ENCODE peak calls at places on chromosomes 3 and 15, in nine cellular contexts. One of them, this sample, is unnamed.

GRCh38 chr3:58323795-58324674 is 8.7 kb upstream of the PXK start:
- DNase-seq in B cell: no peak
- DNase-seq in pancreas: no peak
- DNase-seq in HL-60: no peak
- DNase-seq in Panc1: no peak
- DNase-seq in fibroblast of pulmonary artery: no peak
- DNase-seq in A549: no peak
- DNase-seq in progenitor cell of endocrine pancreas: no peak
- DNase-seq in WTC11: no peak
- DNase-seq in this sample: no peak

GRCh38 chr15:92801412-92801773 is 98.7 kb upstream of the CHD2 start:
- DNase-seq in A549: peak; percentile 87
- DNase-seq in WTC11: no peak
- DNase-seq in Panc1: no peak
- DNase-seq in fibroblast of pulmonary artery: peak; percentile 96
- DNase-seq in progenitor cell of endocrine pancreas: no peak
- DNase-seq in B cell: no peak
- DNase-seq in pancreas: no peak
- DNase-seq in HL-60: no peak
- DNase-seq in this sample: no peak

GRCh38 chr3:62679988-62680387 is 195.2 kb downstream of the CADPS start:
- DNase-seq in A549: no peak
- DNase-seq in progenitor cell of endocrine pancreas: no peak
- DNase-seq in Panc1: no peak
- DNase-seq in fibroblast of pulmonary artery: no peak
- DNase-seq in pancreas: no peak
- DNase-seq in B cell: no peak
- DNase-seq in HL-60: no peak
- DNase-seq in WTC11: no peak
- DNase-seq in this sample: no peak

GRCh38 chr15:44101944-44102343 is 93.1 kb downstream of the FRMD5 start:
- DNase-seq in WTC11: no peak
- DNase-seq in fibroblast of pulmonary artery: peak; percentile 66
- DNase-seq in B cell: no peak
- DNase-seq in Panc1: no peak
- DNase-seq in A549: peak; percentile 8
- DNase-seq in HL-60: no peak
- DNase-seq in pancreas: no peak
- DNase-seq in progenitor cell of endocrine pancreas: no peak
- DNase-seq in this sample: no peak

GRCh38 chr3:126656376-126657134 is 1.6 kb upstream of the TXNRD3 start:
- DNase-seq in progenitor cell of endocrine pancreas: no peak
- DNase-seq in B cell: no peak
- DNase-seq in HL-60: no peak
- DNase-seq in pancreas: no peak
- DNase-seq in Panc1: no peak
- DNase-seq in A549: no peak
- DNase-seq in WTC11: no peak
- DNase-seq in fibroblast of pulmonary artery: no peak
- DNase-seq in this sample: no peak

GRCh38 chr15:75640483-75641175 is 605 bp upstream of the IMP3 start:
- DNase-seq in progenitor cell of endocrine pancreas: no peak
- DNase-seq in B cell: peak; percentile 46
- DNase-seq in WTC11: peak; percentile 68
- DNase-seq in Panc1: peak; percentile 76
- DNase-seq in A549: peak; percentile 85
- DNase-seq in fibroblast of pulmonary artery: peak; percentile 66
- DNase-seq in HL-60: no peak
- DNase-seq in pancreas: no peak
- DNase-seq in this sample: peak; percentile 68

GRCh38 chr3:54157860-54158259 is 35.5 kb downstream of the CACNA2D3 start:
- DNase-seq in progenitor cell of endocrine pancreas: no peak
- DNase-seq in pancreas: no peak
- DNase-seq in HL-60: no peak
- DNase-seq in fibroblast of pulmonary artery: no peak
- DNase-seq in A549: no peak
- DNase-seq in Panc1: no peak
- DNase-seq in B cell: no peak
- DNase-seq in WTC11: no peak
- DNase-seq in this sample: no peak

GRCh38 chr3:100087203-100087602 is 27.1 kb downstream of the FILIP1L start:
- DNase-seq in progenitor cell of endocrine pancreas: no peak
- DNase-seq in WTC11: no peak
- DNase-seq in B cell: no peak
- DNase-seq in pancreas: no peak
- DNase-seq in fibroblast of pulmonary artery: peak; percentile 60
- DNase-seq in A549: no peak
- DNase-seq in HL-60: no peak
- DNase-seq in Panc1: no peak
- DNase-seq in this sample: peak; percentile 10

GRCh38 chr3:89043406-89043947 is 63.9 kb upstream of the EPHA3 start:
- DNase-seq in progenitor cell of endocrine pancreas: no peak
- DNase-seq in B cell: no peak
- DNase-seq in Panc1: no peak
- DNase-seq in pancreas: no peak
- DNase-seq in WTC11: no peak
- DNase-seq in A549: no peak
- DNase-seq in fibroblast of pulmonary artery: no peak
- DNase-seq in HL-60: no peak
- DNase-seq in this sample: no peak

GRCh38 chr3:14646150-14646573 is 5.4 kb upstream of the CCDC174 start:
- DNase-seq in WTC11: no peak
- DNase-seq in HL-60: no peak
- DNase-seq in Panc1: no peak
- DNase-seq in pancreas: no peak
- DNase-seq in fibroblast of pulmonary artery: no peak
- DNase-seq in B cell: no peak
- DNase-seq in progenitor cell of endocrine pancreas: no peak
- DNase-seq in A549: no peak
- DNase-seq in this sample: no peak

GRCh38 chr3:47578119-47578630 is 490 bp downstream of the CSPG5 start:
- DNase-seq in fibroblast of pulmonary artery: no peak
- DNase-seq in HL-60: no peak
- DNase-seq in Panc1: no peak
- DNase-seq in progenitor cell of endocrine pancreas: peak; percentile 17
- DNase-seq in pancreas: peak; percentile 72
- DNase-seq in B cell: peak; percentile 59
- DNase-seq in WTC11: peak; percentile 42
- DNase-seq in A549: no peak
- DNase-seq in this sample: peak; percentile 92

GRCh38 chr15:62052714-62053113 is 7.5 kb downstream of the VPS13C start:
- DNase-seq in fibroblast of pulmonary artery: no peak
- DNase-seq in A549: no peak
- DNase-seq in B cell: no peak
- DNase-seq in progenitor cell of endocrine pancreas: no peak
- DNase-seq in Panc1: no peak
- DNase-seq in WTC11: no peak
- DNase-seq in pancreas: no peak
- DNase-seq in HL-60: no peak
- DNase-seq in this sample: no peak

GRCh38 chr3:175325440-175325839 is 466.3 kb downstream of the NAALADL2 start:
- DNase-seq in Panc1: no peak
- DNase-seq in WTC11: no peak
- DNase-seq in progenitor cell of endocrine pancreas: no peak
- DNase-seq in fibroblast of pulmonary artery: no peak
- DNase-seq in A549: no peak
- DNase-seq in pancreas: no peak
- DNase-seq in B cell: no peak
- DNase-seq in HL-60: no peak
- DNase-seq in this sample: no peak

GRCh38 chr3:42847731-42848130 is 27.9 kb downstream of the CYP8B1 start:
- DNase-seq in WTC11: peak; percentile 14
- DNase-seq in fibroblast of pulmonary artery: no peak
- DNase-seq in B cell: peak; percentile 53
- DNase-seq in pancreas: no peak
- DNase-seq in progenitor cell of endocrine pancreas: no peak
- DNase-seq in Panc1: no peak
- DNase-seq in HL-60: no peak
- DNase-seq in A549: no peak
- DNase-seq in this sample: no peak

GRCh38 chr15:71155534-71155933 is 40.3 kb downstream of the THSD4 start:
- DNase-seq in fibroblast of pulmonary artery: no peak
- DNase-seq in WTC11: no peak
- DNase-seq in Panc1: no peak
- DNase-seq in A549: no peak
- DNase-seq in progenitor cell of endocrine pancreas: no peak
- DNase-seq in B cell: no peak
- DNase-seq in HL-60: no peak
- DNase-seq in pancreas: no peak
- DNase-seq in this sample: no peak

GRCh38 chr3:123419850-123420292 is 29.0 kb downstream of the ADCY5 start:
- DNase-seq in pancreas: peak; percentile 72
- DNase-seq in HL-60: no peak
- DNase-seq in A549: no peak
- DNase-seq in progenitor cell of endocrine pancreas: no peak
- DNase-seq in WTC11: no peak
- DNase-seq in B cell: no peak
- DNase-seq in Panc1: no peak
- DNase-seq in fibroblast of pulmonary artery: no peak
- DNase-seq in this sample: no peak

GRCh38 chr3:115790759-115791158 is 167.4 kb downstream of the GAP43 start:
- DNase-seq in fibroblast of pulmonary artery: peak; percentile 96
- DNase-seq in pancreas: no peak
- DNase-seq in HL-60: no peak
- DNase-seq in A549: peak; percentile 96
- DNase-seq in Panc1: peak; percentile 90
- DNase-seq in progenitor cell of endocrine pancreas: no peak
- DNase-seq in B cell: no peak
- DNase-seq in WTC11: no peak
- DNase-seq in this sample: peak; percentile 41

DNA sequence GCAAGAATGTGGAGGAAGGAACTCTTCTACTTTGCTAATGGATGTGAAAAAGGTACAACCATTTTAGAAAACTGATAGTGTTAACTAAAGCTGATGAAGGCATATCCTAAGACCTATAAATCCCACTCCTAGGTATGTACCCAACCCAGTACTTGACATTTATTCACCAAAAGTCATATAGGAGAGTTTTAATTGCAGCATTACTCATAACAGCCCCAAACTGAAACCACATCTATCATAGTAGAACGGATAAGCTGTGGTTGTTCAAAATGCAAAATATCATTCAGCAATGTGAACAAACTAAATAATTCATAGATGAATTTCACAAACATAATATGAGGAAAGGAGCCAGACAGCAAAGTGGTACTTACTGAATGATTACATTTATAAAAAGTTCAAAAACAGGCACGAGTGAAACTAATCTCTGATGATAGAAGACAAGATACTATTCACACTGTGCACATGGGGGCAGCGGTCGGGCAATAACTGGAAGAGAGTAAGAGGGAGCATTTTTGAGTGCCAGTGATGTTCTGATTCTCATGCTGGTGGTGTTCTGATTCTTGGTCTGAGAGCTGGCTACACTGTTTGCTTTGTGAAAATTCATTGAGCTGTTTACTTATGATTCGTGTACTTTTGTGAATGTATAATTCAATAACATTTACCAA is 34.3 kb downstream of the GOLIM4 start:
- DNase-seq in B cell: no peak
- DNase-seq in fibroblast of pulmonary artery: no peak
- DNase-seq in Panc1: no peak
- DNase-seq in pancreas: no peak
- DNase-seq in WTC11: no peak
- DNase-seq in progenitor cell of endocrine pancreas: no peak
- DNase-seq in A549: no peak
- DNase-seq in HL-60: no peak
- DNase-seq in this sample: peak; percentile 15
- TF ChIP-seq CTCF in B cell: no peak
- TF ChIP-seq CTCF in fibroblast of pulmonary artery: no peak
- TF ChIP-seq CTCF in Panc1: peak; percentile 20
- TF ChIP-seq CTCF in pancreas: no peak
- TF ChIP-seq CTCF in WTC11: no peak
- TF ChIP-seq CTCF in progenitor cell of endocrine pancreas: no peak
- TF ChIP-seq CTCF in A549: no peak
- TF ChIP-seq CTCF in HL-60: no peak
- TF ChIP-seq CTCF in this sample: no peak

GRCh38 chr3:31106204-31106603 is 211.7 kb upstream of the GADL1 start:
- DNase-seq in progenitor cell of endocrine pancreas: no peak
- DNase-seq in A549: no peak
- DNase-seq in Panc1: no peak
- DNase-seq in pancreas: no peak
- DNase-seq in fibroblast of pulmonary artery: peak; percentile 73
- DNase-seq in B cell: no peak
- DNase-seq in WTC11: no peak
- DNase-seq in HL-60: no peak
- DNase-seq in this sample: no peak
- TF ChIP-seq CTCF in progenitor cell of endocrine pancreas: no peak
- TF ChIP-seq CTCF in A549: no peak
- TF ChIP-seq CTCF in Panc1: no peak
- TF ChIP-seq CTCF in pancreas: no peak
- TF ChIP-seq CTCF in fibroblast of pulmonary artery: no peak
- TF ChIP-seq CTCF in B cell: no peak
- TF ChIP-seq CTCF in WTC11: no peak
- TF ChIP-seq CTCF in HL-60: no peak
- TF ChIP-seq CTCF in this sample: no peak

GRCh38 chr3:142447852-142448315 is at the start of gene XRN1:
- DNase-seq in HL-60: peak; percentile 81
- DNase-seq in WTC11: peak; percentile 98
- DNase-seq in fibroblast of pulmonary artery: peak; percentile 97
- DNase-seq in A549: peak; percentile 94
- DNase-seq in Panc1: peak; percentile 62
- DNase-seq in pancreas: peak; percentile 97
- DNase-seq in progenitor cell of endocrine pancreas: peak; percentile 92
- DNase-seq in B cell: peak; percentile 96
- DNase-seq in this sample: peak; percentile 95

GRCh38 chr3:142447308-142447851 is 457 bp downstream of the XRN1 start:
- DNase-seq in pancreas: peak; percentile 67
- DNase-seq in A549: peak; percentile 49
- DNase-seq in progenitor cell of endocrine pancreas: peak; percentile 11
- DNase-seq in Panc1: peak; percentile 8
- DNase-seq in B cell: peak; percentile 50
- DNase-seq in HL-60: peak; percentile 22
- DNase-seq in WTC11: peak; percentile 30
- DNase-seq in fibroblast of pulmonary artery: peak; percentile 51
- DNase-seq in this sample: peak; percentile 52

GRCh38 chr3:142448424-142448823 is 587 bp upstream of the XRN1 start:
- DNase-seq in fibroblast of pulmonary artery: no peak
- DNase-seq in WTC11: no peak
- DNase-seq in progenitor cell of endocrine pancreas: no peak
- DNase-seq in B cell: no peak
- DNase-seq in Panc1: no peak
- DNase-seq in A549: no peak
- DNase-seq in pancreas: no peak
- DNase-seq in HL-60: no peak
- DNase-seq in this sample: no peak

GRCh38 chr3:142450881-142451280 is 3.0 kb upstream of the XRN1 start:
- DNase-seq in pancreas: no peak
- DNase-seq in HL-60: no peak
- DNase-seq in WTC11: no peak
- DNase-seq in fibroblast of pulmonary artery: no peak
- DNase-seq in Panc1: no peak
- DNase-seq in A549: no peak
- DNase-seq in progenitor cell of endocrine pancreas: no peak
- DNase-seq in B cell: no peak
- DNase-seq in this sample: no peak

GRCh38 chr3:142450192-142450591 is 2.4 kb upstream of the XRN1 start:
- DNase-seq in HL-60: no peak
- DNase-seq in A549: no peak
- DNase-seq in Panc1: no peak
- DNase-seq in B cell: no peak
- DNase-seq in progenitor cell of endocrine pancreas: no peak
- DNase-seq in WTC11: no peak
- DNase-seq in pancreas: no peak
- DNase-seq in fibroblast of pulmonary artery: no peak
- DNase-seq in this sample: no peak
- TF ChIP-seq CTCF in HL-60: no peak
- TF ChIP-seq CTCF in A549: no peak
- TF ChIP-seq CTCF in Panc1: no peak
- TF ChIP-seq CTCF in B cell: no peak
- TF ChIP-seq CTCF in progenitor cell of endocrine pancreas: no peak
- TF ChIP-seq CTCF in WTC11: no peak
- TF ChIP-seq CTCF in pancreas: no peak
- TF ChIP-seq CTCF in fibroblast of pulmonary artery: no peak
- TF ChIP-seq CTCF in this sample: no peak

GRCh38 chr3:21484323-21485154 is 266.5 kb downstream of the ZNF385D start:
- DNase-seq in B cell: peak; percentile 1
- DNase-seq in HL-60: no peak
- DNase-seq in Panc1: peak; percentile 24
- DNase-seq in A549: peak; percentile 59
- DNase-seq in WTC11: peak; percentile 68
- DNase-seq in fibroblast of pulmonary artery: peak; percentile 90
- DNase-seq in progenitor cell of endocrine pancreas: peak; percentile 41
- DNase-seq in pancreas: no peak
- DNase-seq in this sample: peak; percentile 20
- TF ChIP-seq CTCF in B cell: no peak
- TF ChIP-seq CTCF in HL-60: peak; percentile 35
- TF ChIP-seq CTCF in Panc1: peak; percentile 54
- TF ChIP-seq CTCF in A549: peak; percentile 23
- TF ChIP-seq CTCF in WTC11: peak; percentile 44
- TF ChIP-seq CTCF in fibroblast of pulmonary artery: peak; percentile 95
- TF ChIP-seq CTCF in progenitor cell of endocrine pancreas: peak; percentile 78
- TF ChIP-seq CTCF in pancreas: peak; percentile 45
- TF ChIP-seq CTCF in this sample: peak; percentile 15